ENCODE peak calls at places on chromosomes 12 and 14, in six cellular contexts. One of them, this sample, is unnamed.

GRCh38 chr14:93146119-93146518 is 30.4 kb upstream of the ITPK1 start:
- DNase-seq in RPMI8226: no peak
- DNase-seq in activated T-cell treated with anti-CD3 and anti-CD28 coated beads for 48 hours: no peak
- DNase-seq in NCI-H460: no peak
- DNase-seq in endothelial cell of umbilical vein: no peak
- DNase-seq in endothelial cell: no peak
- DNase-seq in this sample: no peak

GRCh38 chr12:31603546-31604009 is 12.6 kb upstream of the DENND5B start:
- DNase-seq in RPMI8226: peak; percentile 39
- DNase-seq in activated T-cell treated with anti-CD3 and anti-CD28 coated beads for 48 hours: no peak
- DNase-seq in NCI-H460: no peak
- DNase-seq in endothelial cell of umbilical vein: no peak
- DNase-seq in endothelial cell: no peak
- DNase-seq in this sample: no peak

GRCh38 chr12:48197549-48197966 is 5.5 kb downstream of the OR10AD1 start:
- DNase-seq in RPMI8226: peak; percentile 55
- DNase-seq in activated T-cell treated with anti-CD3 and anti-CD28 coated beads for 48 hours: no peak
- DNase-seq in NCI-H460: peak; percentile 52
- DNase-seq in endothelial cell of umbilical vein: peak; percentile 62
- DNase-seq in endothelial cell: no peak
- DNase-seq in this sample: peak; percentile 59

GRCh38 chr14:88463318-88463717 is 77.9 kb downstream of the SPATA7 start:
- DNase-seq in RPMI8226: no peak
- DNase-seq in activated T-cell treated with anti-CD3 and anti-CD28 coated beads for 48 hours: no peak
- DNase-seq in NCI-H460: peak; percentile 39
- DNase-seq in endothelial cell of umbilical vein: peak; percentile 14
- DNase-seq in endothelial cell: no peak
- DNase-seq in this sample: peak; percentile 0

GRCh38 chr12:82210882-82211281 is 147.3 kb downstream of the CCDC59 start:
- DNase-seq in RPMI8226: no peak
- DNase-seq in activated T-cell treated with anti-CD3 and anti-CD28 coated beads for 48 hours: no peak
- DNase-seq in NCI-H460: no peak
- DNase-seq in endothelial cell of umbilical vein: no peak
- DNase-seq in endothelial cell: no peak
- DNase-seq in this sample: no peak

GRCh38 chr12:107356266-107356936 is 263.1 kb upstream of the CRY1 start:
- DNase-seq in RPMI8226: no peak
- DNase-seq in activated T-cell treated with anti-CD3 and anti-CD28 coated beads for 48 hours: no peak
- DNase-seq in NCI-H460: no peak
- DNase-seq in endothelial cell of umbilical vein: no peak
- DNase-seq in endothelial cell: no peak
- DNase-seq in this sample: no peak

GRCh38 chr12:16359512-16360491 is 12.4 kb downstream of the MGST1 start:
- DNase-seq in RPMI8226: peak; percentile 48
- DNase-seq in activated T-cell treated with anti-CD3 and anti-CD28 coated beads for 48 hours: peak; percentile 10
- DNase-seq in NCI-H460: peak; percentile 68
- DNase-seq in endothelial cell of umbilical vein: peak; percentile 27
- DNase-seq in endothelial cell: peak; percentile 81
- DNase-seq in this sample: no peak

GRCh38 chr14:68328509-68328908 is 464.4 kb downstream of the ZFP36L1 start:
- DNase-seq in RPMI8226: no peak
- DNase-seq in activated T-cell treated with anti-CD3 and anti-CD28 coated beads for 48 hours: no peak
- DNase-seq in NCI-H460: no peak
- DNase-seq in endothelial cell of umbilical vein: no peak
- DNase-seq in endothelial cell: no peak
- DNase-seq in this sample: no peak

GRCh38 chr12:2641209-2641608 is 153.6 kb upstream of the FKBP4 start:
- DNase-seq in RPMI8226: peak; percentile 15
- DNase-seq in activated T-cell treated with anti-CD3 and anti-CD28 coated beads for 48 hours: no peak
- DNase-seq in NCI-H460: no peak
- DNase-seq in endothelial cell of umbilical vein: peak; percentile 78
- DNase-seq in endothelial cell: peak; percentile 54
- DNase-seq in this sample: no peak

GRCh38 chr14:68975667-68976066 is 3.4 kb downstream of the ACTN1 start:
- DNase-seq in RPMI8226: no peak
- DNase-seq in activated T-cell treated with anti-CD3 and anti-CD28 coated beads for 48 hours: no peak
- DNase-seq in NCI-H460: no peak
- DNase-seq in endothelial cell of umbilical vein: peak; percentile 46
- DNase-seq in endothelial cell: no peak
- DNase-seq in this sample: no peak

GRCh38 chr14:33938131-33938949 is 12.5 kb downstream of the EGLN3 start:
- DNase-seq in RPMI8226: peak; percentile 89
- DNase-seq in activated T-cell treated with anti-CD3 and anti-CD28 coated beads for 48 hours: no peak
- DNase-seq in NCI-H460: peak; percentile 72
- DNase-seq in endothelial cell of umbilical vein: no peak
- DNase-seq in endothelial cell: peak; percentile 41
- DNase-seq in this sample: no peak

GRCh38 chr12:31629756-31630732 is 29.4 kb upstream of the ETFBKMT start:
- DNase-seq in RPMI8226: no peak
- DNase-seq in activated T-cell treated with anti-CD3 and anti-CD28 coated beads for 48 hours: no peak
- DNase-seq in NCI-H460: no peak
- DNase-seq in endothelial cell of umbilical vein: peak; percentile 77
- DNase-seq in endothelial cell: no peak
- DNase-seq in this sample: no peak

GRCh38 chr12:107475900-107476299 is 209.7 kb upstream of the PWP1 start:
- DNase-seq in RPMI8226: no peak
- DNase-seq in activated T-cell treated with anti-CD3 and anti-CD28 coated beads for 48 hours: no peak
- DNase-seq in NCI-H460: no peak
- DNase-seq in endothelial cell of umbilical vein: no peak
- DNase-seq in endothelial cell: no peak
- DNase-seq in this sample: no peak

GRCh38 chr12:132476038-132476414 is 13.9 kb upstream of the FBRSL1 start:
- DNase-seq in RPMI8226: no peak
- DNase-seq in activated T-cell treated with anti-CD3 and anti-CD28 coated beads for 48 hours: no peak
- DNase-seq in NCI-H460: no peak
- DNase-seq in endothelial cell of umbilical vein: no peak
- DNase-seq in endothelial cell: no peak
- DNase-seq in this sample: no peak

GRCh38 chr12:7128681-7129593 is at the start of gene RBP5:
- DNase-seq in RPMI8226: no peak
- DNase-seq in activated T-cell treated with anti-CD3 and anti-CD28 coated beads for 48 hours: no peak
- DNase-seq in NCI-H460: no peak
- DNase-seq in endothelial cell of umbilical vein: no peak
- DNase-seq in endothelial cell: no peak
- DNase-seq in this sample: no peak

GRCh38 chr12:6955462-6956331 is 4.5 kb downstream of the PTPN6 start:
- DNase-seq in RPMI8226: no peak
- DNase-seq in activated T-cell treated with anti-CD3 and anti-CD28 coated beads for 48 hours: no peak
- DNase-seq in NCI-H460: no peak
- DNase-seq in endothelial cell of umbilical vein: no peak
- DNase-seq in endothelial cell: no peak
- DNase-seq in this sample: no peak

GRCh38 chr14:104551851-104552737 is 27.5 kb upstream of the C14orf180 start:
- DNase-seq in RPMI8226: no peak
- DNase-seq in activated T-cell treated with anti-CD3 and anti-CD28 coated beads for 48 hours: no peak
- DNase-seq in NCI-H460: no peak
- DNase-seq in endothelial cell of umbilical vein: no peak
- DNase-seq in endothelial cell: peak; percentile 3
- DNase-seq in this sample: no peak

GRCh38 chr14:24965934-24966593 is 83.9 kb downstream of the STXBP6 start:
- DNase-seq in RPMI8226: no peak
- DNase-seq in activated T-cell treated with anti-CD3 and anti-CD28 coated beads for 48 hours: no peak
- DNase-seq in NCI-H460: peak; percentile 82
- DNase-seq in endothelial cell of umbilical vein: peak; percentile 29
- DNase-seq in endothelial cell: no peak
- DNase-seq in this sample: no peak

GRCh38 chr14:60064491-60065072 is 27.1 kb upstream of the PCNX4 start:
- DNase-seq in RPMI8226: no peak
- DNase-seq in activated T-cell treated with anti-CD3 and anti-CD28 coated beads for 48 hours: no peak
- DNase-seq in NCI-H460: peak; percentile 43
- DNase-seq in endothelial cell of umbilical vein: peak; percentile 48
- DNase-seq in endothelial cell: no peak
- DNase-seq in this sample: peak; percentile 38

GRCh38 chr12:24496755-24497154 is 452.1 kb downstream of the BCAT1 start:
- DNase-seq in RPMI8226: no peak
- DNase-seq in activated T-cell treated with anti-CD3 and anti-CD28 coated beads for 48 hours: no peak
- DNase-seq in NCI-H460: no peak
- DNase-seq in endothelial cell of umbilical vein: no peak
- DNase-seq in endothelial cell: no peak
- DNase-seq in this sample: no peak

GRCh38 chr12:126447346-126447745 is 1382.1 kb downstream of the AACS start:
- DNase-seq in RPMI8226: no peak
- DNase-seq in activated T-cell treated with anti-CD3 and anti-CD28 coated beads for 48 hours: no peak
- DNase-seq in NCI-H460: no peak
- DNase-seq in endothelial cell of umbilical vein: no peak
- DNase-seq in endothelial cell: no peak
- DNase-seq in this sample: no peak

GRCh38 chr14:32254952-32255679 is 52.0 kb upstream of the RNU6-8 start:
- DNase-seq in RPMI8226: peak; percentile 46
- DNase-seq in activated T-cell treated with anti-CD3 and anti-CD28 coated beads for 48 hours: peak; percentile 33
- DNase-seq in NCI-H460: peak; percentile 71
- DNase-seq in endothelial cell of umbilical vein: peak; percentile 59
- DNase-seq in endothelial cell: peak; percentile 67
- DNase-seq in this sample: peak; percentile 47

GRCh38 chr14:88986146-88986841 is 161.8 kb downstream of the TTC8 start:
- DNase-seq in RPMI8226: peak; percentile 7
- DNase-seq in activated T-cell treated with anti-CD3 and anti-CD28 coated beads for 48 hours: no peak
- DNase-seq in NCI-H460: no peak
- DNase-seq in endothelial cell of umbilical vein: no peak
- DNase-seq in endothelial cell: no peak
- DNase-seq in this sample: no peak

GRCh38 chr12:8120072-8120713 is 3.2 kb upstream of the CLEC4A start:
- DNase-seq in RPMI8226: no peak
- DNase-seq in activated T-cell treated with anti-CD3 and anti-CD28 coated beads for 48 hours: no peak
- DNase-seq in NCI-H460: no peak
- DNase-seq in endothelial cell of umbilical vein: no peak
- DNase-seq in endothelial cell: no peak
- DNase-seq in this sample: no peak

GRCh38 chr14:95041477-95042020 is 115.8 kb downstream of the DICER1 start:
- DNase-seq in RPMI8226: no peak
- DNase-seq in activated T-cell treated with anti-CD3 and anti-CD28 coated beads for 48 hours: no peak
- DNase-seq in NCI-H460: no peak
- DNase-seq in endothelial cell of umbilical vein: no peak
- DNase-seq in endothelial cell: no peak
- DNase-seq in this sample: no peak

GRCh38 chr12:89064780-89065179 is 287.5 kb downstream of the DUSP6 start:
- DNase-seq in RPMI8226: no peak
- DNase-seq in activated T-cell treated with anti-CD3 and anti-CD28 coated beads for 48 hours: no peak
- DNase-seq in NCI-H460: peak; percentile 3
- DNase-seq in endothelial cell of umbilical vein: no peak
- DNase-seq in endothelial cell: no peak
- DNase-seq in this sample: no peak

GRCh38 chr14:68088463-68088862 is 268.9 kb downstream of the RAD51B start:
- DNase-seq in RPMI8226: no peak
- DNase-seq in activated T-cell treated with anti-CD3 and anti-CD28 coated beads for 48 hours: no peak
- DNase-seq in NCI-H460: no peak
- DNase-seq in endothelial cell of umbilical vein: no peak
- DNase-seq in endothelial cell: no peak
- DNase-seq in this sample: no peak

GRCh38 chr12:12582895-12583303 is 20.2 kb upstream of the DUSP16 start:
- DNase-seq in RPMI8226: no peak
- DNase-seq in activated T-cell treated with anti-CD3 and anti-CD28 coated beads for 48 hours: peak; percentile 43
- DNase-seq in NCI-H460: no peak
- DNase-seq in endothelial cell of umbilical vein: no peak
- DNase-seq in endothelial cell: no peak
- DNase-seq in this sample: no peak

GRCh38 chr14:49314756-49315155 is 271.4 kb downstream of the RPS29 start:
- DNase-seq in RPMI8226: no peak
- DNase-seq in activated T-cell treated with anti-CD3 and anti-CD28 coated beads for 48 hours: no peak
- DNase-seq in NCI-H460: no peak
- DNase-seq in endothelial cell of umbilical vein: no peak
- DNase-seq in endothelial cell: no peak
- DNase-seq in this sample: no peak